ENCODE peak calls at places on chromosomes 1 and 21, in seven cellular contexts. One of them, this sample, is unnamed.

GRCh38 chr1:156592910-156593732 is 1.5 kb downstream of the NAXE start:
- DNase-seq in lower lobe of right lung: no peak
- DNase-seq in pancreas: peak; percentile 23
- DNase-seq in aorta: peak; percentile 51
- DNase-seq in hepatocyte: no peak
- DNase-seq in NT2/D1: no peak
- DNase-seq in IMR-90: no peak
- DNase-seq in this sample: no peak

GRCh38 chr1:225882008-225882698 is at the start of gene TMEM63A:
- DNase-seq in lower lobe of right lung: peak; percentile 96
- DNase-seq in pancreas: peak; percentile 97
- DNase-seq in aorta: peak; percentile 98
- DNase-seq in hepatocyte: peak; percentile 94
- DNase-seq in NT2/D1: peak; percentile 90
- DNase-seq in IMR-90: peak; percentile 76
- DNase-seq in this sample: peak; percentile 91

GRCh38 chr1:58011978-58012377 is 534.5 kb downstream of the OMA1 start:
- DNase-seq in lower lobe of right lung: no peak
- DNase-seq in pancreas: no peak
- DNase-seq in aorta: no peak
- DNase-seq in hepatocyte: no peak
- DNase-seq in NT2/D1: no peak
- DNase-seq in IMR-90: peak; percentile 1
- DNase-seq in this sample: no peak

GRCh38 chr1:70966018-70966638 is 81.5 kb downstream of the PTGER3 start:
- DNase-seq in lower lobe of right lung: no peak
- DNase-seq in pancreas: no peak
- DNase-seq in aorta: no peak
- DNase-seq in hepatocyte: no peak
- DNase-seq in NT2/D1: no peak
- DNase-seq in IMR-90: peak; percentile 0
- DNase-seq in this sample: peak; percentile 13

GRCh38 chr21:37208056-37208705 is 59.0 kb downstream of the VPS26C start:
- DNase-seq in lower lobe of right lung: peak; percentile 85
- DNase-seq in pancreas: peak; percentile 70
- DNase-seq in aorta: peak; percentile 91
- DNase-seq in hepatocyte: no peak
- DNase-seq in NT2/D1: no peak
- DNase-seq in IMR-90: no peak
- DNase-seq in this sample: no peak

GRCh38 chr21:16644690-16645089 is 868.2 kb upstream of the CXADR start:
- DNase-seq in lower lobe of right lung: no peak
- DNase-seq in pancreas: no peak
- DNase-seq in aorta: no peak
- DNase-seq in hepatocyte: no peak
- DNase-seq in NT2/D1: no peak
- DNase-seq in IMR-90: peak; percentile 20
- DNase-seq in this sample: no peak

GRCh38 chr1:32813941-32814739 is 3.0 kb downstream of the YARS1 start:
- DNase-seq in lower lobe of right lung: no peak
- DNase-seq in pancreas: no peak
- DNase-seq in aorta: no peak
- DNase-seq in hepatocyte: no peak
- DNase-seq in NT2/D1: no peak
- DNase-seq in IMR-90: peak; percentile 37
- DNase-seq in this sample: no peak

GRCh38 chr1:75579046-75579445 is 31.9 kb downstream of the SLC44A5 start:
- DNase-seq in lower lobe of right lung: no peak
- DNase-seq in pancreas: no peak
- DNase-seq in aorta: no peak
- DNase-seq in hepatocyte: no peak
- DNase-seq in NT2/D1: no peak
- DNase-seq in IMR-90: no peak
- DNase-seq in this sample: no peak

GRCh38 chr1:207470927-207471326 is 16.8 kb downstream of the CR2 start:
- DNase-seq in lower lobe of right lung: no peak
- DNase-seq in pancreas: no peak
- DNase-seq in aorta: no peak
- DNase-seq in hepatocyte: no peak
- DNase-seq in NT2/D1: no peak
- DNase-seq in IMR-90: no peak
- DNase-seq in this sample: no peak

GRCh38 chr1:25700124-25700523 is 83.5 kb downstream of the MAN1C1 start:
- DNase-seq in lower lobe of right lung: no peak
- DNase-seq in pancreas: no peak
- DNase-seq in aorta: peak; percentile 85
- DNase-seq in hepatocyte: peak; percentile 26
- DNase-seq in NT2/D1: no peak
- DNase-seq in IMR-90: peak; percentile 75
- DNase-seq in this sample: no peak
- H3K4me1 ChIP-seq in lower lobe of right lung: peaks cover 52% of the 10 kb centered on the region
- H3K4me1 ChIP-seq in pancreas: no peaks in the 10 kb centered on the region
- H3K4me1 ChIP-seq in aorta: peaks cover 3% of the 10 kb centered on the region
- H3K4me1 ChIP-seq in hepatocyte: peaks cover 25% of the 10 kb centered on the region
- H3K4me1 ChIP-seq in NT2/D1: peaks cover 35% of the 10 kb centered on the region
- H3K4me1 ChIP-seq in IMR-90: peaks cover 45% of the 10 kb centered on the region
- H3K4me1 ChIP-seq in this sample: peaks cover 4% of the 10 kb centered on the region

GRCh38 chr1:227823537-227823936 is 8.1 kb downstream of the PRSS38 start:
- DNase-seq in lower lobe of right lung: no peak
- DNase-seq in pancreas: no peak
- DNase-seq in aorta: no peak
- DNase-seq in hepatocyte: no peak
- DNase-seq in NT2/D1: no peak
- DNase-seq in IMR-90: no peak
- DNase-seq in this sample: no peak
- H3K27me3 ChIP-seq in lower lobe of right lung: no peaks in the 10 kb centered on the region
- H3K27me3 ChIP-seq in pancreas: no peaks in the 10 kb centered on the region
- H3K27me3 ChIP-seq in aorta: no peaks in the 10 kb centered on the region
- H3K27me3 ChIP-seq in hepatocyte: no peaks in the 10 kb centered on the region
- H3K27me3 ChIP-seq in NT2/D1: no peaks in the 10 kb centered on the region
- H3K27me3 ChIP-seq in IMR-90: no peaks in the 10 kb centered on the region
- H3K27me3 ChIP-seq in this sample: no peaks in the 10 kb centered on the region

DNA sequence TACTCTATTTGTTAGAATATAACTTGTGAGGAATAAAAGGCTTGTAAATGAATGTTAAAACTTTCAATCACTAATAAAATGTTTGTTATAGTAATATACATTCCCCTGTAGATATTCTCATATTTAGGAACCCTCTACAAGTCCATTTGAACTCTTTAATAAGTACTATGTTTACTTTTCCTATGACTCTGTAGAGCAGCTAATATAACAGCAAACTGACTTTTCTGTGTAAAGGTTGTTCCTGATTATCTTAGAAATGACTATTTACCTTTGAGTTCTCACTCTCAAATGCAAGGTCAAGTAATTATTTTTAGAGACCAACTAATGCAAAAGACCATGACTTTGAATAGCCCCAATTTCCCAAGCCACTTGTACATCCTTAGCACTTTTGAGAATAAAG is 130.3 kb downstream of the C1orf21 start:
- DNase-seq in lower lobe of right lung: no peak
- DNase-seq in pancreas: no peak
- DNase-seq in aorta: no peak
- DNase-seq in hepatocyte: no peak
- DNase-seq in NT2/D1: no peak
- DNase-seq in IMR-90: no peak
- DNase-seq in this sample: no peak
- H3K4me3 ChIP-seq in lower lobe of right lung: no peak overlapping the region
- H3K4me3 ChIP-seq in pancreas: no peak overlapping the region
- H3K4me3 ChIP-seq in aorta: no peak overlapping the region
- H3K4me3 ChIP-seq in hepatocyte: no peak overlapping the region
- H3K4me3 ChIP-seq in NT2/D1: no peak overlapping the region
- H3K4me3 ChIP-seq in IMR-90: no peak overlapping the region
- H3K4me3 ChIP-seq in this sample: no peak overlapping the region

GRCh38 chr1:114510235-114511047 is 562 bp downstream of the TRIM33 start:
- DNase-seq in lower lobe of right lung: peak; percentile 71
- DNase-seq in pancreas: peak; percentile 72
- DNase-seq in aorta: peak; percentile 79
- DNase-seq in hepatocyte: peak; percentile 66
- DNase-seq in NT2/D1: no peak
- DNase-seq in IMR-90: peak; percentile 30
- DNase-seq in this sample: no peak
- H3K4me1 ChIP-seq in lower lobe of right lung: peaks cover 50% of the 10 kb centered on the region
- H3K4me1 ChIP-seq in pancreas: peaks cover 17% of the 10 kb centered on the region
- H3K4me1 ChIP-seq in aorta: no peaks in the 10 kb centered on the region
- H3K4me1 ChIP-seq in hepatocyte: peaks cover 25% of the 10 kb centered on the region
- H3K4me1 ChIP-seq in NT2/D1: no peaks in the 10 kb centered on the region
- H3K4me1 ChIP-seq in IMR-90: peaks cover 2% of the 10 kb centered on the region
- H3K4me1 ChIP-seq in this sample: peaks cover 24% of the 10 kb centered on the region

GRCh38 chr1:37795340-37796110 is 1.9 kb downstream of the MANEAL start:
- DNase-seq in lower lobe of right lung: peak; percentile 65
- DNase-seq in pancreas: peak; percentile 89
- DNase-seq in aorta: peak; percentile 88
- DNase-seq in hepatocyte: peak; percentile 77
- DNase-seq in NT2/D1: peak; percentile 85
- DNase-seq in IMR-90: peak; percentile 32
- DNase-seq in this sample: peak; percentile 84

GRCh38 chr1:37792943-37793686 is 532 bp upstream of the MANEAL start:
- DNase-seq in lower lobe of right lung: no peak
- DNase-seq in pancreas: peak; percentile 60
- DNase-seq in aorta: no peak
- DNase-seq in hepatocyte: no peak
- DNase-seq in NT2/D1: no peak
- DNase-seq in IMR-90: no peak
- DNase-seq in this sample: no peak

GRCh38 chr1:37793773-37794371 is at the start of gene MANEAL:
- DNase-seq in lower lobe of right lung: peak; percentile 69
- DNase-seq in pancreas: peak; percentile 81
- DNase-seq in aorta: peak; percentile 81
- DNase-seq in hepatocyte: peak; percentile 79
- DNase-seq in NT2/D1: no peak
- DNase-seq in IMR-90: peak; percentile 54
- DNase-seq in this sample: peak; percentile 62

GRCh38 chr1:37797750-37798345 is 4.2 kb downstream of the MANEAL start:
- DNase-seq in lower lobe of right lung: no peak
- DNase-seq in pancreas: no peak
- DNase-seq in aorta: peak; percentile 27
- DNase-seq in hepatocyte: no peak
- DNase-seq in NT2/D1: no peak
- DNase-seq in IMR-90: peak; percentile 74
- DNase-seq in this sample: no peak

DNA sequence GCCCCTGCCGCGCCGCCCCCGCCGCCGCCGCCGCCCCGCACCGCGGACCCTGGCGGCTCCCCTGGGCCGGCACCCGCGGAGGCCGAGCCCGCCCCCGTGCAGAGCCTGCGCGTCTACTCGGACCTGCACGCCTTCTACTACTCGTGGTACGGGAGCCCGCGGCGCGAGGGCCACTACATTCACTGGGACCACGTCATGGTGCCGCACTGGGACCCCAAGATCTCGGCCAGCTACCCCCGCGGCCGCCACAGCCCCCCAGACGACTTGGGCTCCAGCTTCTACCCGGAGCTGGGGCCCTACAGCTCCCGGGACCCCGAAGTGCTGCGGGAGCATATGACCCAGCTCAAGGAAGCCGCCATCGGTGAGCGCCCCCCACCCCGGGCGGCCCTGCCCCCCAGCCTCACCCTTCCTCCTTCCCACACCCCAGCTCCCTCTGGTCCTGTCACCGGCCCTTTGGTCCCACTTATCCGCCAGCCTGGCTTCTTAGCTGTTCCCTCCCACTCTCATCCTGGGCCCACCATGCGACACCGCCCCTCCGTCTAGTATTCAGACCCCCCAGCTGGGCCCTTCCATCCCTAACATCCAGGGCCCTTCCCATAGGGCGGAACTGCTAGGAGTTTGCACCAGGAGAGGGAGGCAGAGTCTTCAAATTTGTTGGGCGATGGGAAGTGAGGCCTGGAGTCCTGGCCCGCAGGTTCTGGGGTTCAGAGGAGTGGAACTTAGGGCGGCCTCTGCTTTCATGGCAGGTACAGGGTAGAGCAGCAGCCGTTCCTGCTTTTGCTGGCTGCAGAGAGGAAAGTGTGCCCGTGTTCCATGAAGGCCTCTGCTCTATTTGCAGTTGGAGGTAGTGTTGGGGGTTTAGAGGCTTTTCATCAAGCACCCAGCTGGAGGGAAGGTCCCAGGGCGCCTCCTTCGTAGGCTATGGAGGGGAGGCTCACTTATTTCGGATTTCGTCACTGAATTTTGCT is 1.0 kb downstream of the MANEAL start:
- DNase-seq in lower lobe of right lung: no peak
- DNase-seq in pancreas: no peak
- DNase-seq in aorta: no peak
- DNase-seq in hepatocyte: no peak
- DNase-seq in NT2/D1: no peak
- DNase-seq in IMR-90: no peak
- DNase-seq in this sample: no peak
- H3K27me3 ChIP-seq in lower lobe of right lung: peaks cover 3% of the 10 kb centered on the region
- H3K27me3 ChIP-seq in pancreas: no peaks in the 10 kb centered on the region
- H3K27me3 ChIP-seq in aorta: no peaks in the 10 kb centered on the region
- H3K27me3 ChIP-seq in hepatocyte: peaks cover 45% of the 10 kb centered on the region
- H3K27me3 ChIP-seq in NT2/D1: peaks cover 53% of the 10 kb centered on the region
- H3K27me3 ChIP-seq in IMR-90: peaks cover 19% of the 10 kb centered on the region
- H3K27me3 ChIP-seq in this sample: no peaks in the 10 kb centered on the region

DNA sequence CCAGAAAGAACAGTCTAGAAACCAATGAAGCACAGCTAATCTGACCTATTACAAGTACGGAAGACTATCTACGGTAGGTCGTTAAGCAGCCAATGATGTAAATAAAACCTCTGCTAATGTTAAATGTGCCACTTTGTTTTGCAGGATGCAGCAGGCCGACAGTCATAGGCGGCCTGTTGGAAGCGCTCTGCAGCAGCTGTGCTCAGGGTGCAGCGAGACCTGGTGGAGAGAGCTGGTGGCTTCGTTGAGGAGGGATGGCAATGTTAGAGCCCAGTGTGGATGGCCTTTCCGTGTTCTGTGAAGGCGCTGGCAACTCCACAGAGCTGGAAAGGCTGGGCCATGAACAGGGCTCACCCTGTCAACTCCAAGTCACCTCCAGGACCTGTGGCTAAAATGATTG is 87.3 kb downstream of the PCP4 start:
- DNase-seq in lower lobe of right lung: no peak
- DNase-seq in pancreas: no peak
- DNase-seq in aorta: no peak
- DNase-seq in hepatocyte: no peak
- DNase-seq in NT2/D1: no peak
- DNase-seq in IMR-90: no peak
- DNase-seq in this sample: no peak
- H3K4me3 ChIP-seq in lower lobe of right lung: no peak overlapping the region
- H3K4me3 ChIP-seq in pancreas: no peak overlapping the region
- H3K4me3 ChIP-seq in aorta: no peak overlapping the region
- H3K4me3 ChIP-seq in hepatocyte: no peak overlapping the region
- H3K4me3 ChIP-seq in NT2/D1: no peak overlapping the region
- H3K4me3 ChIP-seq in IMR-90: no peak overlapping the region
- H3K4me3 ChIP-seq in this sample: no peak overlapping the region

GRCh38 chr1:183070923-183071618 is 47.9 kb downstream of the LAMC1 start:
- DNase-seq in lower lobe of right lung: no peak
- DNase-seq in pancreas: no peak
- DNase-seq in aorta: no peak
- DNase-seq in hepatocyte: no peak
- DNase-seq in NT2/D1: no peak
- DNase-seq in IMR-90: peak; percentile 95
- DNase-seq in this sample: no peak
- H3K4me1 ChIP-seq in lower lobe of right lung: peaks cover 55% of the 10 kb centered on the region
- H3K4me1 ChIP-seq in pancreas: peaks cover 6% of the 10 kb centered on the region
- H3K4me1 ChIP-seq in aorta: peaks cover 9% of the 10 kb centered on the region
- H3K4me1 ChIP-seq in hepatocyte: peaks cover 10% of the 10 kb centered on the region
- H3K4me1 ChIP-seq in NT2/D1: no peaks in the 10 kb centered on the region
- H3K4me1 ChIP-seq in IMR-90: peaks cover 25% of the 10 kb centered on the region
- H3K4me1 ChIP-seq in this sample: no peaks in the 10 kb centered on the region

GRCh38 chr1:119006406-119007279 is 18.5 kb upstream of the TBX15 start:
- DNase-seq in lower lobe of right lung: no peak
- DNase-seq in pancreas: no peak
- DNase-seq in aorta: no peak
- DNase-seq in hepatocyte: no peak
- DNase-seq in NT2/D1: no peak
- DNase-seq in IMR-90: no peak
- DNase-seq in this sample: no peak
- H3K27me3 ChIP-seq in lower lobe of right lung: peaks cover 72% of the 10 kb centered on the region
- H3K27me3 ChIP-seq in pancreas: peaks cover 19% of the 10 kb centered on the region
- H3K27me3 ChIP-seq in aorta: peaks cover 2% of the 10 kb centered on the region
- H3K27me3 ChIP-seq in hepatocyte: peaks cover 82% of the 10 kb centered on the region
- H3K27me3 ChIP-seq in NT2/D1: peaks cover 33% of the 10 kb centered on the region
- H3K27me3 ChIP-seq in IMR-90: peaks cover 79% of the 10 kb centered on the region
- H3K27me3 ChIP-seq in this sample: peaks cover 2% of the 10 kb centered on the region

GRCh38 chr1:37575692-37576091 is 19.0 kb downstream of the DNALI1 start:
- DNase-seq in lower lobe of right lung: no peak
- DNase-seq in pancreas: no peak
- DNase-seq in aorta: no peak
- DNase-seq in hepatocyte: no peak
- DNase-seq in NT2/D1: no peak
- DNase-seq in IMR-90: peak; percentile 28
- DNase-seq in this sample: no peak
- H3K4me3 ChIP-seq in lower lobe of right lung: no peak overlapping the region
- H3K4me3 ChIP-seq in pancreas: no peak overlapping the region
- H3K4me3 ChIP-seq in aorta: no peak overlapping the region
- H3K4me3 ChIP-seq in hepatocyte: no peak overlapping the region
- H3K4me3 ChIP-seq in NT2/D1: no peak overlapping the region
- H3K4me3 ChIP-seq in IMR-90: no peak overlapping the region
- H3K4me3 ChIP-seq in this sample: no peak overlapping the region

This sample was measured in HAP-1.